ENCODE peak calls at places on chromosomes 13 and 19, in ten cellular contexts. One of them, this sample, is unnamed.

GRCh38 chr19:31718898-31719297 is 369.7 kb upstream of the TSHZ3 start:
- DNase-seq in cardiac muscle cell: no peak
- DNase-seq in foreskin keratinocyte: peak; percentile 17
- DNase-seq in AG04450: no peak
- DNase-seq in gastrocnemius medialis: no peak
- DNase-seq in stimulated activated CD4-positive, alpha-beta T cell treated with anti-CD3 and anti-CD28 coated beads, Interleukin-1b, Interleukin-23, amount 100 ng/mL, for 48 hours: no peak
- DNase-seq in HT1080: no peak
- DNase-seq in activated CD4-positive, CD25-positive, alpha-beta regulatory T cell: no peak
- DNase-seq in left ventricle myocardium inferior: no peak
- DNase-seq in transverse colon: no peak
- DNase-seq in this sample: no peak

GRCh38 chr13:111974065-111974640 is 92.8 kb upstream of the SOX1 start:
- DNase-seq in gastrocnemius medialis: no peak
- DNase-seq in AG04450: no peak
- DNase-seq in activated CD4-positive, CD25-positive, alpha-beta regulatory T cell: no peak
- DNase-seq in left ventricle myocardium inferior: no peak
- DNase-seq in transverse colon: no peak
- DNase-seq in foreskin keratinocyte: no peak
- DNase-seq in cardiac muscle cell: no peak
- DNase-seq in stimulated activated CD4-positive, alpha-beta T cell treated with anti-CD3 and anti-CD28 coated beads, Interleukin-1b, Interleukin-23, amount 100 ng/mL, for 48 hours: no peak
- DNase-seq in HT1080: no peak
- DNase-seq in this sample: no peak

GRCh38 chr13:86572115-86572514 is 772.9 kb upstream of the SLITRK6 start:
- DNase-seq in foreskin keratinocyte: peak; percentile 36
- DNase-seq in transverse colon: no peak
- DNase-seq in activated CD4-positive, CD25-positive, alpha-beta regulatory T cell: no peak
- DNase-seq in stimulated activated CD4-positive, alpha-beta T cell treated with anti-CD3 and anti-CD28 coated beads, Interleukin-1b, Interleukin-23, amount 100 ng/mL, for 48 hours: no peak
- DNase-seq in AG04450: peak; percentile 21
- DNase-seq in gastrocnemius medialis: no peak
- DNase-seq in HT1080: peak; percentile 92
- DNase-seq in left ventricle myocardium inferior: no peak
- DNase-seq in cardiac muscle cell: peak; percentile 42
- DNase-seq in this sample: no peak

GRCh38 chr19:19866599-19867248 is 1.0 kb downstream of the ZNF253 start:
- DNase-seq in transverse colon: peak; percentile 19
- DNase-seq in gastrocnemius medialis: no peak
- DNase-seq in left ventricle myocardium inferior: no peak
- DNase-seq in foreskin keratinocyte: no peak
- DNase-seq in HT1080: no peak
- DNase-seq in activated CD4-positive, CD25-positive, alpha-beta regulatory T cell: peak; percentile 19
- DNase-seq in AG04450: no peak
- DNase-seq in cardiac muscle cell: peak; percentile 15
- DNase-seq in stimulated activated CD4-positive, alpha-beta T cell treated with anti-CD3 and anti-CD28 coated beads, Interleukin-1b, Interleukin-23, amount 100 ng/mL, for 48 hours: peak; percentile 56
- DNase-seq in this sample: peak; percentile 41

GRCh38 chr13:113476811-113477210 is 13.7 kb downstream of the DCUN1D2 start:
- DNase-seq in foreskin keratinocyte: no peak
- DNase-seq in cardiac muscle cell: no peak
- DNase-seq in gastrocnemius medialis: no peak
- DNase-seq in transverse colon: no peak
- DNase-seq in HT1080: no peak
- DNase-seq in activated CD4-positive, CD25-positive, alpha-beta regulatory T cell: no peak
- DNase-seq in AG04450: no peak
- DNase-seq in left ventricle myocardium inferior: no peak
- DNase-seq in stimulated activated CD4-positive, alpha-beta T cell treated with anti-CD3 and anti-CD28 coated beads, Interleukin-1b, Interleukin-23, amount 100 ng/mL, for 48 hours: no peak
- DNase-seq in this sample: no peak

GRCh38 chr19:7519411-7520130 is 2.9 kb upstream of the MCOLN1 start:
- DNase-seq in stimulated activated CD4-positive, alpha-beta T cell treated with anti-CD3 and anti-CD28 coated beads, Interleukin-1b, Interleukin-23, amount 100 ng/mL, for 48 hours: no peak
- DNase-seq in HT1080: no peak
- DNase-seq in transverse colon: no peak
- DNase-seq in activated CD4-positive, CD25-positive, alpha-beta regulatory T cell: no peak
- DNase-seq in AG04450: no peak
- DNase-seq in foreskin keratinocyte: no peak
- DNase-seq in cardiac muscle cell: no peak
- DNase-seq in gastrocnemius medialis: no peak
- DNase-seq in left ventricle myocardium inferior: no peak
- DNase-seq in this sample: no peak

GRCh38 chr19:374183-374885 is 29.7 kb upstream of the MIER2 start:
- DNase-seq in stimulated activated CD4-positive, alpha-beta T cell treated with anti-CD3 and anti-CD28 coated beads, Interleukin-1b, Interleukin-23, amount 100 ng/mL, for 48 hours: no peak
- DNase-seq in cardiac muscle cell: no peak
- DNase-seq in left ventricle myocardium inferior: no peak
- DNase-seq in AG04450: no peak
- DNase-seq in activated CD4-positive, CD25-positive, alpha-beta regulatory T cell: no peak
- DNase-seq in foreskin keratinocyte: no peak
- DNase-seq in transverse colon: no peak
- DNase-seq in HT1080: no peak
- DNase-seq in gastrocnemius medialis: no peak
- DNase-seq in this sample: no peak

GRCh38 chr13:37395544-37395943 is 203.0 kb downstream of the POSTN start:
- DNase-seq in left ventricle myocardium inferior: no peak
- DNase-seq in activated CD4-positive, CD25-positive, alpha-beta regulatory T cell: no peak
- DNase-seq in foreskin keratinocyte: no peak
- DNase-seq in cardiac muscle cell: peak; percentile 23
- DNase-seq in transverse colon: no peak
- DNase-seq in stimulated activated CD4-positive, alpha-beta T cell treated with anti-CD3 and anti-CD28 coated beads, Interleukin-1b, Interleukin-23, amount 100 ng/mL, for 48 hours: no peak
- DNase-seq in HT1080: no peak
- DNase-seq in gastrocnemius medialis: no peak
- DNase-seq in AG04450: no peak
- DNase-seq in this sample: no peak

GRCh38 chr19:5407356-5407755 is 47.9 kb upstream of the ZNRF4 start:
- DNase-seq in AG04450: no peak
- DNase-seq in cardiac muscle cell: peak; percentile 11
- DNase-seq in stimulated activated CD4-positive, alpha-beta T cell treated with anti-CD3 and anti-CD28 coated beads, Interleukin-1b, Interleukin-23, amount 100 ng/mL, for 48 hours: no peak
- DNase-seq in HT1080: no peak
- DNase-seq in left ventricle myocardium inferior: no peak
- DNase-seq in activated CD4-positive, CD25-positive, alpha-beta regulatory T cell: no peak
- DNase-seq in transverse colon: no peak
- DNase-seq in gastrocnemius medialis: no peak
- DNase-seq in foreskin keratinocyte: no peak
- DNase-seq in this sample: no peak

GRCh38 chr13:100879255-100879654 is 204.7 kb upstream of the TMTC4 start:
- DNase-seq in stimulated activated CD4-positive, alpha-beta T cell treated with anti-CD3 and anti-CD28 coated beads, Interleukin-1b, Interleukin-23, amount 100 ng/mL, for 48 hours: no peak
- DNase-seq in cardiac muscle cell: no peak
- DNase-seq in activated CD4-positive, CD25-positive, alpha-beta regulatory T cell: no peak
- DNase-seq in HT1080: no peak
- DNase-seq in transverse colon: no peak
- DNase-seq in left ventricle myocardium inferior: no peak
- DNase-seq in gastrocnemius medialis: no peak
- DNase-seq in foreskin keratinocyte: no peak
- DNase-seq in AG04450: no peak
- DNase-seq in this sample: no peak

GRCh38 chr19:11551603-11552235 is 7.3 kb downstream of the ELOF1 start:
- DNase-seq in HT1080: no peak
- DNase-seq in left ventricle myocardium inferior: no peak
- DNase-seq in AG04450: no peak
- DNase-seq in activated CD4-positive, CD25-positive, alpha-beta regulatory T cell: no peak
- DNase-seq in transverse colon: peak; percentile 26
- DNase-seq in gastrocnemius medialis: peak; percentile 27
- DNase-seq in cardiac muscle cell: peak; percentile 23
- DNase-seq in foreskin keratinocyte: no peak
- DNase-seq in stimulated activated CD4-positive, alpha-beta T cell treated with anti-CD3 and anti-CD28 coated beads, Interleukin-1b, Interleukin-23, amount 100 ng/mL, for 48 hours: no peak
- DNase-seq in this sample: no peak

GRCh38 chr13:44576396-44577235 is 486 bp upstream of the TSC22D1 start:
- DNase-seq in cardiac muscle cell: no peak
- DNase-seq in activated CD4-positive, CD25-positive, alpha-beta regulatory T cell: no peak
- DNase-seq in AG04450: no peak
- DNase-seq in HT1080: no peak
- DNase-seq in left ventricle myocardium inferior: peak; percentile 25
- DNase-seq in foreskin keratinocyte: no peak
- DNase-seq in stimulated activated CD4-positive, alpha-beta T cell treated with anti-CD3 and anti-CD28 coated beads, Interleukin-1b, Interleukin-23, amount 100 ng/mL, for 48 hours: peak; percentile 4
- DNase-seq in gastrocnemius medialis: no peak
- DNase-seq in transverse colon: peak; percentile 19
- DNase-seq in this sample: no peak